ENCODE peak calls at places on chromosomes 12 and 14, in six cellular contexts. B is stomach; D is stimulated activated naive CD4-positive, alpha-beta T cell treated with Interleukin-2 at 50 U/mL for 16 hours; W is adipocyte; E is pancreas; J is brain microvascular endothelial cell. M is an unnamed sample.

GRCh38 chr14:100891051-100891450 is 12.5 kb downstream of the RTL1 start:
- DNase-seq in W (no peak), E (no peak), J (no peak), B (peak), D (no peak), M (no peak)

GRCh38 chr14:21136024-21136423 is 19.8 kb downstream of the OR5AU1 start:
- DNase-seq in J (no peak), E (no peak), D (no peak), W (peak), B (no peak), M (no peak)

GRCh38 chr12:24198070-24198469 is 248.6 kb upstream of the SOX5 start:
- DNase-seq in B (no peak), J (peak), W (no peak), E (no peak), D (no peak), M (no peak)

GRCh38 chr12:49636979-49637378 is 13.6 kb downstream of the PRPF40B start:
- DNase-seq in W (peak), J (peak), E (peak), D (peak), B (peak), M (peak)

GRCh38 chr14:61489002-61489401 is 167.6 kb downstream of the PRKCH start:
- DNase-seq in B (no peak), E (no peak), J (no peak), D (no peak), W (no peak), M (no peak)

GRCh38 chr14:32821989-32822653 is 116.6 kb upstream of the NPAS3 start:
- DNase-seq in D (no peak), E (no peak), J (no peak), B (no peak), W (peak), M (no peak)

GRCh38 chr14:101584049-101584859 is 23.0 kb downstream of the DIO3 start:
- DNase-seq in W (peak), D (no peak), J (no peak), E (no peak), B (no peak), M (no peak)

GRCh38 chr14:20382526-20382925 is 30.8 kb downstream of the TEP1 start:
- DNase-seq in D (no peak), W (no peak), J (no peak), B (no peak), E (peak), M (no peak)

GRCh38 chr14:52356025-52356424 is 41.9 kb downstream of the PTGER2 start:
- DNase-seq in E (no peak), J (peak), B (no peak), D (no peak), W (no peak), M (no peak)

GRCh38 chr12:129790331-129790730 is 113.5 kb downstream of the TMEM132D start:
- DNase-seq in D (no peak), E (no peak), J (no peak), B (no peak), W (no peak), M (no peak)

GRCh38 chr14:68447581-68448281 is 345.1 kb downstream of the ZFP36L1 start:
- DNase-seq in B (no peak), J (no peak), W (no peak), E (no peak), D (no peak), M (no peak)

GRCh38 chr14:75522919-75523318 is 650 bp downstream of the BATF start:
- DNase-seq in B (no peak), D (no peak), W (no peak), J (no peak), E (no peak), M (no peak)

GRCh38 chr14:77258566-77258965 is 12.4 kb downstream of the NGB start:
- DNase-seq in J (no peak), W (no peak), D (no peak), B (no peak), E (no peak), M (no peak)

GRCh38 chr12:15209782-15210181 is 11.4 kb downstream of the RERG start:
- DNase-seq in B (no peak), E (no peak), W (peak), J (peak), D (no peak), M (no peak)

GRCh38 chr12:10967409-10967808 is 19.3 kb downstream of the TAS2R50 start:
- DNase-seq in J (no peak), B (no peak), D (no peak), W (peak), E (no peak), M (no peak)

GRCh38 chr12:112749081-112749480 is 42.5 kb upstream of the RPH3A start:
- DNase-seq in B (no peak), E (no peak), D (no peak), J (no peak), W (no peak), M (no peak)

GRCh38 chr12:124543052-124543590 is 24.3 kb downstream of the NCOR2 start:
- DNase-seq in D (no peak), J (peak), B (no peak), W (no peak), E (no peak), M (peak)

GRCh38 chr12:30999011-30999410 is 72.5 kb downstream of the TSPAN11 start:
- DNase-seq in D (no peak), E (no peak), W (no peak), B (no peak), J (no peak), M (no peak)

GRCh38 chr12:75694891-75695290 is 183.5 kb upstream of the KRR1 start:
- DNase-seq in W (no peak), D (no peak), B (no peak), E (no peak), J (peak), M (no peak)

GRCh38 chr12:2179953-2180736 is 127.4 kb downstream of the CACNA1C start:
- DNase-seq in J (peak), D (no peak), W (peak), B (peak), E (no peak), M (no peak)

GRCh38 chr12:44015333-44015941 is 179.6 kb downstream of the TMEM117 start:
- DNase-seq in B (no peak), W (peak), E (no peak), D (no peak), J (peak), M (no peak)

GRCh38 chr14:87153391-87153790 is 839.6 kb downstream of the GALC start:
- DNase-seq in D (no peak), B (no peak), E (no peak), W (no peak), J (no peak), M (no peak)

GRCh38 chr14:74207943-74208342 is 31.3 kb upstream of the VSX2 start:
- DNase-seq in W (no peak), E (no peak), D (no peak), J (no peak), B (no peak), M (no peak)

GRCh38 chr12:89250213-89250612 is 102.1 kb downstream of the DUSP6 start:
- DNase-seq in J (no peak), W (no peak), E (no peak), D (no peak), B (no peak), M (no peak)

GRCh38 chr12:12365931-12366431 is 9.1 kb downstream of the BORCS5 start:
- DNase-seq in B (no peak), D (no peak), E (no peak), J (no peak), W (peak), M (no peak)

GRCh38 chr14:104572668-104573067 is 6.9 kb upstream of the C14orf180 start:
- DNase-seq in E (no peak), B (no peak), W (no peak), D (no peak), J (no peak), M (no peak)

M was measured in HAP-1.